ENCODE peak calls at places on chromosome 4, in ten cellular contexts. One of them, this sample, is unnamed.

GRCh38 chr4:95651891-95652290 is 103.1 kb upstream of the UNC5C start:
- DNase-seq in HTR-8/SVneo: no peak
- DNase-seq in body of pancreas: no peak
- DNase-seq in GM10248: no peak
- DNase-seq in mesendoderm: no peak
- DNase-seq in GM23248: no peak
- DNase-seq in kidney: no peak
- DNase-seq in NCI-H1092: no peak
- DNase-seq in stimulated activated CD8-positive, alpha-beta memory T cell treated with anti-CD3 and anti-CD28 coated beads, Interleukin-15, amount 100 ng/mL, for 4 hours: no peak
- DNase-seq in germinal center: no peak
- DNase-seq in this sample: no peak

GRCh38 chr4:153333874-153334273 is 10.6 kb upstream of the MND1 start:
- DNase-seq in body of pancreas: no peak
- DNase-seq in NCI-H1092: no peak
- DNase-seq in stimulated activated CD8-positive, alpha-beta memory T cell treated with anti-CD3 and anti-CD28 coated beads, Interleukin-15, amount 100 ng/mL, for 4 hours: no peak
- DNase-seq in germinal center: no peak
- DNase-seq in kidney: no peak
- DNase-seq in GM23248: peak
- DNase-seq in mesendoderm: no peak
- DNase-seq in GM10248: no peak
- DNase-seq in HTR-8/SVneo: no peak
- DNase-seq in this sample: no peak

GRCh38 chr4:76757418-76757910 is 140.5 kb downstream of the SOWAHB start:
- DNase-seq in mesendoderm: no peak
- DNase-seq in GM23248: no peak
- DNase-seq in HTR-8/SVneo: no peak
- DNase-seq in stimulated activated CD8-positive, alpha-beta memory T cell treated with anti-CD3 and anti-CD28 coated beads, Interleukin-15, amount 100 ng/mL, for 4 hours: no peak
- DNase-seq in germinal center: no peak
- DNase-seq in NCI-H1092: no peak
- DNase-seq in GM10248: no peak
- DNase-seq in kidney: no peak
- DNase-seq in body of pancreas: no peak
- DNase-seq in this sample: no peak

GRCh38 chr4:94207469-94208224 is at the start of gene SMARCAD1:
- DNase-seq in HTR-8/SVneo: peak
- DNase-seq in kidney: peak
- DNase-seq in NCI-H1092: peak
- DNase-seq in stimulated activated CD8-positive, alpha-beta memory T cell treated with anti-CD3 and anti-CD28 coated beads, Interleukin-15, amount 100 ng/mL, for 4 hours: peak
- DNase-seq in body of pancreas: peak
- DNase-seq in germinal center: peak
- DNase-seq in mesendoderm: peak
- DNase-seq in GM10248: peak
- DNase-seq in GM23248: peak
- DNase-seq in this sample: peak

GRCh38 chr4:113419631-113420030 is 341.9 kb downstream of the CAMK2D start:
- DNase-seq in germinal center: no peak
- DNase-seq in kidney: no peak
- DNase-seq in body of pancreas: no peak
- DNase-seq in mesendoderm: no peak
- DNase-seq in HTR-8/SVneo: no peak
- DNase-seq in stimulated activated CD8-positive, alpha-beta memory T cell treated with anti-CD3 and anti-CD28 coated beads, Interleukin-15, amount 100 ng/mL, for 4 hours: no peak
- DNase-seq in GM10248: no peak
- DNase-seq in GM23248: peak
- DNase-seq in NCI-H1092: no peak
- DNase-seq in this sample: no peak

GRCh38 chr4:156705291-156705690 is 266.3 kb downstream of the PDGFC start:
- DNase-seq in GM10248: no peak
- DNase-seq in germinal center: no peak
- DNase-seq in kidney: no peak
- DNase-seq in NCI-H1092: no peak
- DNase-seq in body of pancreas: no peak
- DNase-seq in stimulated activated CD8-positive, alpha-beta memory T cell treated with anti-CD3 and anti-CD28 coated beads, Interleukin-15, amount 100 ng/mL, for 4 hours: no peak
- DNase-seq in GM23248: peak
- DNase-seq in HTR-8/SVneo: no peak
- DNase-seq in mesendoderm: no peak
- DNase-seq in this sample: no peak

GRCh38 chr4:74219241-74219640 is 61.3 kb downstream of the MTHFD2L start:
- DNase-seq in kidney: no peak
- DNase-seq in HTR-8/SVneo: no peak
- DNase-seq in GM23248: no peak
- DNase-seq in body of pancreas: no peak
- DNase-seq in stimulated activated CD8-positive, alpha-beta memory T cell treated with anti-CD3 and anti-CD28 coated beads, Interleukin-15, amount 100 ng/mL, for 4 hours: no peak
- DNase-seq in NCI-H1092: no peak
- DNase-seq in germinal center: no peak
- DNase-seq in mesendoderm: no peak
- DNase-seq in GM10248: no peak
- DNase-seq in this sample: no peak

GRCh38 chr4:95798003-95798402 is 41.9 kb upstream of the PDHA2 start:
- DNase-seq in GM10248: no peak
- DNase-seq in kidney: no peak
- DNase-seq in body of pancreas: no peak
- DNase-seq in mesendoderm: peak
- DNase-seq in GM23248: no peak
- DNase-seq in NCI-H1092: no peak
- DNase-seq in germinal center: no peak
- DNase-seq in HTR-8/SVneo: no peak
- DNase-seq in stimulated activated CD8-positive, alpha-beta memory T cell treated with anti-CD3 and anti-CD28 coated beads, Interleukin-15, amount 100 ng/mL, for 4 hours: no peak
- DNase-seq in this sample: no peak

GRCh38 chr4:41334182-41334581 is 77.5 kb downstream of the UCHL1 start:
- DNase-seq in mesendoderm: no peak
- DNase-seq in GM10248: no peak
- DNase-seq in HTR-8/SVneo: no peak
- DNase-seq in kidney: no peak
- DNase-seq in body of pancreas: no peak
- DNase-seq in germinal center: no peak
- DNase-seq in GM23248: no peak
- DNase-seq in NCI-H1092: no peak
- DNase-seq in stimulated activated CD8-positive, alpha-beta memory T cell treated with anti-CD3 and anti-CD28 coated beads, Interleukin-15, amount 100 ng/mL, for 4 hours: no peak
- DNase-seq in this sample: no peak

GRCh38 chr4:139628184-139629012 is 37.2 kb upstream of the MGST2 start:
- DNase-seq in HTR-8/SVneo: no peak
- DNase-seq in stimulated activated CD8-positive, alpha-beta memory T cell treated with anti-CD3 and anti-CD28 coated beads, Interleukin-15, amount 100 ng/mL, for 4 hours: no peak
- DNase-seq in germinal center: no peak
- DNase-seq in GM23248: no peak
- DNase-seq in body of pancreas: peak
- DNase-seq in kidney: no peak
- DNase-seq in GM10248: no peak
- DNase-seq in mesendoderm: peak
- DNase-seq in NCI-H1092: peak
- DNase-seq in this sample: no peak

GRCh38 chr4:11130195-11130975 is 298.3 kb downstream of the HS3ST1 start:
- DNase-seq in NCI-H1092: no peak
- DNase-seq in germinal center: no peak
- DNase-seq in body of pancreas: no peak
- DNase-seq in kidney: no peak
- DNase-seq in GM10248: no peak
- DNase-seq in HTR-8/SVneo: no peak
- DNase-seq in GM23248: peak
- DNase-seq in mesendoderm: peak
- DNase-seq in stimulated activated CD8-positive, alpha-beta memory T cell treated with anti-CD3 and anti-CD28 coated beads, Interleukin-15, amount 100 ng/mL, for 4 hours: no peak
- DNase-seq in this sample: no peak

GRCh38 chr4:57184378-57185031 is 74.3 kb upstream of the IGFBP7 start:
- DNase-seq in GM23248: no peak
- DNase-seq in mesendoderm: no peak
- DNase-seq in body of pancreas: no peak
- DNase-seq in HTR-8/SVneo: no peak
- DNase-seq in NCI-H1092: no peak
- DNase-seq in GM10248: no peak
- DNase-seq in germinal center: no peak
- DNase-seq in stimulated activated CD8-positive, alpha-beta memory T cell treated with anti-CD3 and anti-CD28 coated beads, Interleukin-15, amount 100 ng/mL, for 4 hours: no peak
- DNase-seq in kidney: no peak
- DNase-seq in this sample: no peak

GRCh38 chr4:29085748-29086147 is 1634.4 kb upstream of the PCDH7 start:
- DNase-seq in NCI-H1092: no peak
- DNase-seq in GM23248: no peak
- DNase-seq in stimulated activated CD8-positive, alpha-beta memory T cell treated with anti-CD3 and anti-CD28 coated beads, Interleukin-15, amount 100 ng/mL, for 4 hours: no peak
- DNase-seq in GM10248: no peak
- DNase-seq in kidney: no peak
- DNase-seq in body of pancreas: no peak
- DNase-seq in HTR-8/SVneo: no peak
- DNase-seq in mesendoderm: no peak
- DNase-seq in germinal center: no peak
- DNase-seq in this sample: no peak

GRCh38 chr4:4564522-4564921 is 22.7 kb upstream of the STX18 start:
- DNase-seq in kidney: no peak
- DNase-seq in GM10248: no peak
- DNase-seq in NCI-H1092: no peak
- DNase-seq in stimulated activated CD8-positive, alpha-beta memory T cell treated with anti-CD3 and anti-CD28 coated beads, Interleukin-15, amount 100 ng/mL, for 4 hours: no peak
- DNase-seq in germinal center: no peak
- DNase-seq in HTR-8/SVneo: no peak
- DNase-seq in GM23248: no peak
- DNase-seq in mesendoderm: no peak
- DNase-seq in body of pancreas: no peak
- DNase-seq in this sample: no peak

GRCh38 chr4:41074227-41074626 is 140.1 kb downstream of the APBB2 start:
- DNase-seq in stimulated activated CD8-positive, alpha-beta memory T cell treated with anti-CD3 and anti-CD28 coated beads, Interleukin-15, amount 100 ng/mL, for 4 hours: no peak
- DNase-seq in kidney: no peak
- DNase-seq in HTR-8/SVneo: no peak
- DNase-seq in GM23248: no peak
- DNase-seq in body of pancreas: no peak
- DNase-seq in mesendoderm: no peak
- DNase-seq in GM10248: no peak
- DNase-seq in germinal center: no peak
- DNase-seq in NCI-H1092: no peak
- DNase-seq in this sample: no peak

GRCh38 chr4:100508691-100509090 is 9.1 kb downstream of the EMCN start:
- DNase-seq in stimulated activated CD8-positive, alpha-beta memory T cell treated with anti-CD3 and anti-CD28 coated beads, Interleukin-15, amount 100 ng/mL, for 4 hours: no peak
- DNase-seq in germinal center: no peak
- DNase-seq in GM23248: no peak
- DNase-seq in mesendoderm: no peak
- DNase-seq in GM10248: no peak
- DNase-seq in kidney: no peak
- DNase-seq in body of pancreas: no peak
- DNase-seq in HTR-8/SVneo: no peak
- DNase-seq in NCI-H1092: no peak
- DNase-seq in this sample: no peak

GRCh38 chr4:48255130-48255958 is 14.3 kb downstream of the TEC start:
- DNase-seq in GM10248: no peak
- DNase-seq in kidney: no peak
- DNase-seq in mesendoderm: no peak
- DNase-seq in NCI-H1092: no peak
- DNase-seq in HTR-8/SVneo: no peak
- DNase-seq in stimulated activated CD8-positive, alpha-beta memory T cell treated with anti-CD3 and anti-CD28 coated beads, Interleukin-15, amount 100 ng/mL, for 4 hours: no peak
- DNase-seq in body of pancreas: no peak
- DNase-seq in germinal center: no peak
- DNase-seq in GM23248: no peak
- DNase-seq in this sample: no peak

GRCh38 chr4:182842104-182842600 is 75.0 kb downstream of the DCTD start:
- DNase-seq in mesendoderm: no peak
- DNase-seq in GM23248: no peak
- DNase-seq in NCI-H1092: no peak
- DNase-seq in stimulated activated CD8-positive, alpha-beta memory T cell treated with anti-CD3 and anti-CD28 coated beads, Interleukin-15, amount 100 ng/mL, for 4 hours: no peak
- DNase-seq in germinal center: no peak
- DNase-seq in HTR-8/SVneo: no peak
- DNase-seq in kidney: no peak
- DNase-seq in body of pancreas: no peak
- DNase-seq in GM10248: no peak
- DNase-seq in this sample: no peak

GRCh38 chr4:31023109-31023508 is 302.9 kb downstream of the PCDH7 start:
- DNase-seq in body of pancreas: no peak
- DNase-seq in kidney: no peak
- DNase-seq in stimulated activated CD8-positive, alpha-beta memory T cell treated with anti-CD3 and anti-CD28 coated beads, Interleukin-15, amount 100 ng/mL, for 4 hours: no peak
- DNase-seq in GM23248: no peak
- DNase-seq in HTR-8/SVneo: no peak
- DNase-seq in germinal center: no peak
- DNase-seq in NCI-H1092: no peak
- DNase-seq in GM10248: no peak
- DNase-seq in mesendoderm: no peak
- DNase-seq in this sample: no peak

GRCh38 chr4:185542626-185543336 is 7.5 kb upstream of the PDLIM3 start:
- DNase-seq in GM23248: no peak
- DNase-seq in body of pancreas: no peak
- DNase-seq in NCI-H1092: no peak
- DNase-seq in GM10248: no peak
- DNase-seq in HTR-8/SVneo: no peak
- DNase-seq in germinal center: no peak
- DNase-seq in kidney: peak
- DNase-seq in mesendoderm: no peak
- DNase-seq in stimulated activated CD8-positive, alpha-beta memory T cell treated with anti-CD3 and anti-CD28 coated beads, Interleukin-15, amount 100 ng/mL, for 4 hours: no peak
- DNase-seq in this sample: no peak